ENCODE peak calls at places on chromosome 17, in five cellular contexts. One of them, this sample, is unnamed.

GRCh38 chr17:5705081-5705875 is 121.0 kb upstream of the NLRP1 start:
- DNase-seq in posterior vena cava: no peak
- DNase-seq in dermis blood vessel endothelial cell: peak; percentile 50
- DNase-seq in B cell: no peak
- DNase-seq in sigmoid colon: no peak
- DNase-seq in this sample: no peak

GRCh38 chr17:57034807-57035754 is 50.0 kb upstream of the AKAP1 start:
- DNase-seq in posterior vena cava: no peak
- DNase-seq in dermis blood vessel endothelial cell: no peak
- DNase-seq in B cell: no peak
- DNase-seq in sigmoid colon: no peak
- DNase-seq in this sample: no peak

GRCh38 chr17:8892338-8892690 is 24.8 kb upstream of the PIK3R6 start:
- DNase-seq in posterior vena cava: no peak
- DNase-seq in dermis blood vessel endothelial cell: no peak
- DNase-seq in B cell: no peak
- DNase-seq in sigmoid colon: no peak
- DNase-seq in this sample: no peak

GRCh38 chr17:68087851-68088250 is 52.3 kb downstream of the KPNA2 start:
- DNase-seq in posterior vena cava: no peak
- DNase-seq in dermis blood vessel endothelial cell: no peak
- DNase-seq in B cell: no peak
- DNase-seq in sigmoid colon: no peak
- DNase-seq in this sample: no peak

GRCh38 chr17:65254166-65254565 is 117.0 kb downstream of the RGS9 start:
- DNase-seq in posterior vena cava: no peak
- DNase-seq in dermis blood vessel endothelial cell: peak; percentile 41
- DNase-seq in B cell: no peak
- DNase-seq in sigmoid colon: no peak
- DNase-seq in this sample: no peak

GRCh38 chr17:73404246-73404645 is 92.4 kb upstream of the CDC42EP4 start:
- DNase-seq in posterior vena cava: no peak
- DNase-seq in dermis blood vessel endothelial cell: no peak
- DNase-seq in B cell: no peak
- DNase-seq in sigmoid colon: peak; percentile 10
- DNase-seq in this sample: no peak

GRCh38 chr17:80649200-80649644 is 104.6 kb downstream of the RPTOR start:
- DNase-seq in posterior vena cava: no peak
- DNase-seq in dermis blood vessel endothelial cell: peak; percentile 6
- DNase-seq in B cell: no peak
- DNase-seq in sigmoid colon: no peak
- DNase-seq in this sample: no peak

GRCh38 chr17:75830168-75831031 is 13.8 kb downstream of the UNC13D start:
- DNase-seq in posterior vena cava: no peak
- DNase-seq in dermis blood vessel endothelial cell: peak; percentile 52
- DNase-seq in B cell: peak; percentile 78
- DNase-seq in sigmoid colon: peak; percentile 63
- DNase-seq in this sample: no peak

GRCh38 chr17:81057079-81057730 is 22.3 kb downstream of the BAIAP2 start:
- DNase-seq in posterior vena cava: no peak
- DNase-seq in dermis blood vessel endothelial cell: peak; percentile 56
- DNase-seq in B cell: no peak
- DNase-seq in sigmoid colon: peak; percentile 93
- DNase-seq in this sample: no peak

GRCh38 chr17:58352843-58353719 is 1.1 kb upstream of the SUPT4H1 start:
- DNase-seq in posterior vena cava: peak; percentile 82
- DNase-seq in dermis blood vessel endothelial cell: peak; percentile 48
- DNase-seq in B cell: peak; percentile 55
- DNase-seq in sigmoid colon: peak; percentile 80
- DNase-seq in this sample: no peak

GRCh38 chr17:45883063-45883462 is 11.3 kb upstream of the MAPT start:
- DNase-seq in posterior vena cava: no peak
- DNase-seq in dermis blood vessel endothelial cell: no peak
- DNase-seq in B cell: no peak
- DNase-seq in sigmoid colon: no peak
- DNase-seq in this sample: no peak

GRCh38 chr17:19387921-19388521 is 1.0 kb upstream of the MFAP4 start:
- DNase-seq in posterior vena cava: peak; percentile 80
- DNase-seq in dermis blood vessel endothelial cell: no peak
- DNase-seq in B cell: no peak
- DNase-seq in sigmoid colon: peak; percentile 87
- DNase-seq in this sample: peak; percentile 45

GRCh38 chr17:64685705-64686104 is 23.6 kb upstream of the SMURF2 start:
- DNase-seq in posterior vena cava: no peak
- DNase-seq in dermis blood vessel endothelial cell: no peak
- DNase-seq in B cell: no peak
- DNase-seq in sigmoid colon: no peak
- DNase-seq in this sample: no peak

GRCh38 chr17:1776857-1777256 is 15.0 kb downstream of the SERPINF1 start:
- DNase-seq in posterior vena cava: no peak
- DNase-seq in dermis blood vessel endothelial cell: no peak
- DNase-seq in B cell: no peak
- DNase-seq in sigmoid colon: no peak
- DNase-seq in this sample: no peak